ENCODE peak calls at places on chromosomes 7 and 10, in nine cellular contexts. J, U, Y, M, D, K, G, H and E are unnamed samples.

GRCh38 chr7:25519962-25520562 is 291.8 kb upstream of the NPVF start:
- DNase-seq in Y (peak), D (no peak), U (no peak), M (no peak), G (peak), H (no peak), K (no peak), J (no peak), E (no peak)

GRCh38 chr7:32217841-32218467 is 147.7 kb upstream of the PDE1C start:
- DNase-seq in H (peak), D (no peak), J (no peak), Y (no peak), M (no peak), U (no peak), K (no peak), G (no peak), E (no peak)

GRCh38 chr7:153858335-153858734 is 193.9 kb upstream of the DPP6 start:
- DNase-seq in M (no peak), D (no peak), J (peak), H (no peak), K (no peak), Y (no peak), U (no peak), G (no peak), E (no peak)

GRCh38 chr7:108089381-108089780 is 40.8 kb downstream of the LAMB4 start:
- DNase-seq in D (no peak), G (no peak), Y (no peak), K (no peak), H (no peak), U (no peak), M (no peak), J (no peak), E (no peak)

GRCh38 chr10:14453593-14453992 is 122.9 kb upstream of the FRMD4A start:
- DNase-seq in Y (no peak), H (no peak), J (no peak), M (no peak), U (no peak), G (no peak), D (no peak), K (no peak), E (no peak)

GRCh38 chr7:6636741-6637543 is at the start of gene ZNF316:
- DNase-seq in U (peak), G (peak), Y (peak), J (peak), D (peak), M (no peak), K (peak), H (peak), E (peak)

GRCh38 chr10:117334921-117335320 is 40.3 kb downstream of the PDZD8 start:
- DNase-seq in Y (no peak), D (peak), K (no peak), G (no peak), J (no peak), U (no peak), M (no peak), H (no peak), E (no peak)

GRCh38 chr10:16545126-16545736 is 23.6 kb upstream of the C1QL3 start:
- DNase-seq in J (peak), K (peak), Y (peak), U (no peak), M (peak), G (no peak), D (peak), H (peak), E (peak)

GRCh38 chr7:50310361-50310760 is 5.8 kb downstream of the IKZF1 start:
- DNase-seq in U (no peak), G (no peak), K (no peak), Y (peak), D (no peak), M (no peak), J (no peak), H (no peak), E (peak)

GRCh38 chr10:82267465-82267864 is 392.5 kb downstream of the NRG3 start:
- DNase-seq in D (no peak), U (no peak), Y (no peak), J (peak), H (no peak), K (no peak), G (no peak), M (no peak), E (no peak)

GRCh38 chr7:86911703-86912102 is 147.8 kb downstream of the ELAPOR2 start:
- DNase-seq in Y (peak), G (no peak), K (no peak), H (peak), U (no peak), J (no peak), M (no peak), D (no peak), E (no peak)

GRCh38 chr10:6748029-6748428 is 168.0 kb upstream of the PRKCQ start:
- DNase-seq in G (no peak), M (no peak), D (no peak), J (peak), U (no peak), Y (no peak), H (peak), K (no peak), E (no peak)

GRCh38 chr7:130272456-130273080 is 5.9 kb downstream of the CPA2 start:
- DNase-seq in U (no peak), Y (no peak), G (no peak), D (no peak), M (no peak), K (no peak), H (peak), J (no peak), E (no peak)

GRCh38 chr7:41030673-41031072 is 672.2 kb downstream of the INHBA start:
- DNase-seq in K (no peak), Y (no peak), G (no peak), U (no peak), D (no peak), H (peak), J (peak), M (no peak), E (no peak)

GRCh38 chr10:98694863-98695262 is 248.1 kb upstream of the HPS1 start:
- DNase-seq in Y (no peak), M (no peak), H (no peak), U (no peak), G (no peak), K (no peak), D (no peak), J (no peak), E (no peak)

GRCh38 chr7:157373493-157373892 is 36.7 kb downstream of the DNAJB6 start:
- DNase-seq in K (no peak), D (no peak), U (no peak), M (no peak), G (no peak), H (no peak), Y (no peak), J (no peak), E (no peak)

GRCh38 chr10:58412502-58412961 is 27.3 kb downstream of the TFAM start:
- DNase-seq in K (no peak), G (no peak), H (peak), M (no peak), D (peak), Y (no peak), J (peak), U (no peak), E (no peak)

GRCh38 chr10:17289763-17290162 is 61.7 kb downstream of the VIM start:
- DNase-seq in D (no peak), Y (no peak), K (no peak), U (no peak), M (no peak), J (no peak), G (no peak), H (no peak), E (no peak)

GRCh38 chr7:117808273-117808868 is 64.9 kb downstream of the CTTNBP2 start:
- DNase-seq in M (no peak), K (no peak), D (no peak), U (no peak), G (no peak), J (peak), Y (no peak), H (peak), E (no peak)

GRCh38 chr10:130435961-130436360 is 299.8 kb downstream of the GLRX3 start:
- DNase-seq in U (no peak), J (no peak), M (no peak), D (no peak), Y (no peak), K (no peak), G (no peak), H (no peak), E (no peak)

GRCh38 chr10:105742184-105742583 is 1101.1 kb downstream of the SORCS3 start:
- DNase-seq in D (no peak), H (peak), Y (no peak), J (no peak), U (no peak), G (no peak), K (no peak), M (no peak), E (no peak)

GRCh38 chr10:113053091-113053490 is 103.0 kb downstream of the TCF7L2 start:
- DNase-seq in G (no peak), M (no peak), U (no peak), K (no peak), Y (no peak), H (no peak), J (no peak), D (no peak), E (no peak)

GRCh38 chr10:32039745-32040144 is 16.5 kb downstream of the KIF5B start:
- DNase-seq in Y (no peak), H (no peak), G (no peak), D (no peak), J (no peak), U (no peak), K (no peak), M (no peak), E (no peak)

GRCh38 chr7:94047965-94048364 is 43.8 kb upstream of the BET1 start:
- DNase-seq in J (no peak), H (no peak), M (no peak), U (no peak), G (no peak), D (no peak), Y (no peak), K (no peak), E (no peak)

GRCh38 chr10:822661-823367 is 108.7 kb downstream of the LARP4B start:
- DNase-seq in J (no peak), G (no peak), H (no peak), M (no peak), D (no peak), U (no peak), Y (peak), K (no peak), E (no peak)

DNA sequence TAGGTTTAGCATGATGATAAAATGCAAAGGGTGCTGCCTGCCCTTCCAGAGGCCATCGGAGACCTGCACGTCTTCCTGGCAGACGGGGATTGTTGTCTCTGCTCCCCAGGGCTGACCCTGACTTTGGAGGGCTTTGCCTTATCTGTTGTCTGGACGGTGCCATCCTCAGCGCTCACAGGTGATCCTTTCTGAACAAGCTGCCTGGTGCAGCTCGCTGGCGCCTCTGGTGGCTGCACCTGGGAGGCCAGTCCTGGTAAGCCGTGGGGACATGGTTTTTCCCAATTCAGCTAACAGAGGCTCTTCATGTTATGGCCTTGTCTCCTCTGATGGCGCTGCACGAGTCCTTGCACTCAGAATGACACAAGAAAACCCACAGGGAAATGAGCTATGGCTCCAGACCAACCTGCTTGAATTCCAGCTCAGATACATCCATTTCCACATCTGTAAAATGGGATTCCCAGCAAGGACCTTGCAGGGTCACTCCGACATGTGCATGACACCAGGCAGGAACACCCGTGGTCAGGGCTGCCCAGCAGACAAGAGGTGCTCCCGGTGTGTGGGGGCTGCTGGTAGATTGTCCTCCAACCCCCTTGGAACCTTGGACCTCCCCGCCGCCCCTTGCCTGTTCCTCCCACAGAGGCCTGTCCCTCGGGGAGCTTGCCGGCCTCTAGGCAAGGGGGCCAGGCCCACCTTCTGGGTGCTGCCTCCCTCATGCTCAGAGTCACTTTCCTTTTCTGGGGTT is 50.4 kb upstream of the SHH start:
- DNase-seq in M (no peak), H (no peak), U (no peak), K (no peak), G (no peak), D (no peak), Y (no peak), J (no peak), E (no peak)
- TF ChIP-seq CTCF in M (peak), H (peak), U (no peak), K (no peak), G (peak), D (peak), Y (peak), J (peak), E (no peak)

GRCh38 chr10:55630491-55631056 is 730.5 kb downstream of the ZWINT start:
- DNase-seq in H (peak), Y (no peak), M (no peak), J (peak), D (no peak), K (peak), U (no peak), G (no peak), E (no peak)

GRCh38 chr10:55628260-55628701 is 732.8 kb downstream of the ZWINT start:
- DNase-seq in D (no peak), M (no peak), J (no peak), H (no peak), U (no peak), G (no peak), K (no peak), Y (no peak), E (no peak)

GRCh38 chr10:55629792-55630490 is 731.1 kb downstream of the ZWINT start:
- DNase-seq in M (no peak), G (no peak), K (peak), D (peak), U (no peak), J (peak), H (peak), Y (no peak), E (peak)

GRCh38 chr10:55631071-55631654 is 729.9 kb downstream of the ZWINT start:
- DNase-seq in K (peak), U (no peak), M (no peak), H (peak), J (peak), Y (no peak), D (peak), G (no peak), E (peak)

DNA sequence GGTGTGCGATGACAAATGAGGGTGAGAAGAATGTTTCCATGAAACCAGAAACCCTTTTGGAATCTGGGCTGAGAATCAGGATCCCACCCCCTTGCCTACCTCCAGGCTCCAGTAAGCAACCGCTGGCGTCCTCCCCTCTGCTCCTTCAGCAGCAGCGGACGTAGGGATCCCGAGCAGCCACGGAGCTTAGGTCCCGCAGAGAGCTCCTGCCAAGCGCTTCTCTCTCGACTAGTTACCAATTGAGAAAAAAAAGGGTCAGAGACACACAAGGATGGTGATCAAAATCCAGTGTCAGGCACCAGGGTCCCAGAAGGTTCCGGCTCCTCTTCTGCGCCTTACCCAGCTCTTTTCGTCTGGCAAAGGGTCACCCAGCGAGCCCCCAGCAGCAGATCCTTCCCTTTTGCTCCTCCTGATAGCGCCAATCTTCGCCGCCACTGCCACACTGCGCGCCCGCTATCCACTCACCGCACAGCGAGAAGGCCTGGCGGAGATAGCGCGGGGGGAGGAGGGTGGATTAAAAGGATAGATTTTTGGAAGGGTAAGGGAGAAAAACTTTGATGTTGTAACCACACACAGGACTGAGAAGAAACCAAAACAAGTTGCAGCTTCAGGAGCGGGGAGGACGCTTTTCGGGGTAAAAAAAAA is 733.4 kb downstream of the ZWINT start:
- DNase-seq in D (no peak), M (no peak), Y (no peak), J (peak), K (no peak), G (no peak), H (no peak), U (no peak), E (no peak)
- TF ChIP-seq CTCF in D (no peak), M (no peak), Y (no peak), J (no peak), K (no peak), G (no peak), H (no peak), U (no peak), E (no peak)

GRCh38 chr7:42143605-42144252 is 93.3 kb downstream of the GLI3 start:
- DNase-seq in J (peak), U (no peak), D (peak), Y (no peak), G (no peak), H (no peak), K (no peak), M (no peak), E (no peak)
- TF ChIP-seq CTCF in J (no peak), U (no peak), D (no peak), Y (no peak), G (no peak), H (no peak), K (no peak), M (no peak), E (no peak)

GRCh38 chr7:82017334-82017943 is 247.6 kb upstream of the HGF start:
- DNase-seq in K (no peak), G (no peak), D (peak), H (peak), M (peak), Y (peak), U (no peak), J (peak), E (no peak)
- TF ChIP-seq CTCF in K (peak), G (peak), D (peak), H (peak), M (peak), Y (peak), U (no peak), J (peak), E (no peak)

GRCh38 chr7:2759736-2760097 is 71.7 kb downstream of the AMZ1 start:
- DNase-seq in M (no peak), Y (no peak), U (no peak), J (no peak), K (no peak), H (no peak), G (no peak), D (no peak), E (no peak)

GRCh38 chr7:2758673-2759603 is 70.9 kb downstream of the AMZ1 start:
- DNase-seq in J (no peak), G (no peak), H (peak), M (no peak), U (no peak), Y (no peak), D (no peak), K (no peak), E (no peak)

GRCh38 chr7:2761801-2762497 is 73.9 kb downstream of the AMZ1 start:
- DNase-seq in Y (no peak), M (no peak), G (no peak), U (no peak), J (no peak), K (no peak), D (no peak), H (no peak), E (no peak)

GRCh38 chr7:2761131-2761624 is 73.2 kb downstream of the AMZ1 start:
- DNase-seq in U (no peak), Y (no peak), H (no peak), J (no peak), G (no peak), M (no peak), D (no peak), K (no peak), E (no peak)

DNA sequence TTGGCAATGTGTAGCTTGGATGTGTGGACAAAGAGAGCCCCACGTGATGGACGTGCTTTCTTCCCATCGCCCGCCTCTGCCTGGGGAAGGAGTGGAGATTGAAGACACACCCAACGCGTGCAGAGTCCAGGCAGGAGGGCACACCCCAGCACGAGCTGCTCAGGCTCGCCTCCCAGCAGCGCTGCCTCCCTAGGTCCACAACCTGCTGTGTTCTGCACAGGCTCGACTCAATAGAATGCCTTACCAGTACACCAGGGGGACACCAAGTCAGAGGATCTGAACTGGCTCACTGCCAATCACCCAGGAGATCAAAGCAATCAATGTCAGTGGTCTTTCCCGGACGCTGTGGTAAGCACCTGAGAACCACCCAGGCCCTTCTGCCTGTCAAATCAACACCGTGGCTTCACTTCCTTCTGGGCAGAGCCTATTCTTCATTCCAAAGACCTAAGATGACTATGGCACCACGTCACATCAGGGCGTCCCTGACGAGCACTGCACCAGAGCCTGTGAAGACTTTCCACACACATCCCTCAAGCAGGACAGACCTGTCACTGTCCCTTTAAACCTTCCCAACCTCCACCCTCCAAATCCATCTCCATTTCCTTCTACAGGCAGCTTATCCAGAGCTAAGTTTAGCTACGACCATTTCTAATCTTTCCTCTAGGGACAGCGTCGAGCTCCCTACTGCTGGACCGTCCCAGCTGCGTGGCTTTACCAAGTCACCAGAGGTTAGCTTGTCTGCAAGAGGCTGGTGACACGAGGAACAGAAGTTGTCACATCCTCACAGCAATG is 72.3 kb downstream of the AMZ1 start:
- DNase-seq in Y (peak), M (peak), J (peak), H (peak), K (no peak), G (no peak), D (peak), U (no peak), E (peak)
- TF ChIP-seq CTCF in Y (peak), M (peak), J (peak), H (peak), K (no peak), G (no peak), D (peak), U (no peak), E (peak)

GRCh38 chr7:2079332-2080068 is 153.2 kb downstream of the MAD1L1 start:
- DNase-seq in U (no peak), M (no peak), K (no peak), Y (no peak), H (no peak), G (no peak), D (no peak), J (no peak), E (no peak)
- TF ChIP-seq CTCF in U (no peak), M (no peak), K (no peak), Y (no peak), H (no peak), G (no peak), D (no peak), J (no peak), E (no peak)

DNA sequence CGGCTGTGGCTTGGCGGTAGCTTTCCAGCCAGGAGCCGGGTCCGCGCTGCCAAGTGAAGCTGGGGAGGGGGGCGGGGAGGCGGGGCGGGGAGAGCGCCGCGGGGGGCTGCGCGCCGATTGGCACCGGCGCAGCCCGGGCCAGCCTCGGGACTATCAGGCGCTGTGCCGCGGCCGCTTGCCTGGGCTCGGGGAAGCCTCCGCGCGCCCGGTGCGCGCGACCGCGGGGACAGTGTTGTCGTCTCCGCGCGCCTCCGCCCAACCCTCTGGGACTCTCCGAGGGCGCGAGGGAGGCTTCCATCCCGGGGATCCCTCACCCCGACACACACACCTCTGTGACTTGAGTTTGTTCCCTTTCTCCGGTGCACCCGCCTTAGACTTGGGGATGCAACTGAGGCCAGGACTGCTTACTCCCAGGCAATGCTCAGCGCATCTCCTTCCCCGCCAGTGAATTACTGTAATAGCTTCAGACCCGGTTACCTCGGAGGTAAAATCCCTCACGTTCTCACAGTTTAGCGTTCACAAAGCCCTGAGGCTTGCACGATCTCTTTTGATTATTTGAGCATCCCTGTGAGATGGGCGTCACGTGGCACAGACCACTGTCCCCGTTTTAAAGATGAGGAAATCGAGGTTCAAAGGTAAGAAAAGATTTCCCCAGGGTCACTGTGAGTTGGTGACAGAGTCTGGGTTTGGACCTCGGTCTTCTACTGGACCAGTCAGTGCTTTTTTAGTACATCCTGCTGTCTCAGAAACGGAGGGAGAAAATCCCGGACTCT is at the start of gene NKX1-2:
- DNase-seq in H (no peak), J (no peak), D (no peak), Y (no peak), M (peak), K (no peak), U (no peak), G (no peak), E (no peak)
- TF ChIP-seq CTCF in H (no peak), J (no peak), D (no peak), Y (no peak), M (no peak), K (no peak), U (no peak), G (no peak), E (no peak)